ENCODE peak calls at places on chromosomes 3 and 15, in four cellular contexts. One of them, this sample, is unnamed.

GRCh38 chr3:176623751-176624150 is 573.5 kb downstream of the TBL1XR1 start:
- DNase-seq in HCT116: no peak
- DNase-seq in HL-60: no peak
- DNase-seq in cardiac fibroblast: no peak
- DNase-seq in this sample: no peak

GRCh38 chr3:65751123-65751700 is 287.5 kb downstream of the MAGI1 start:
- DNase-seq in HL-60: no peak
- DNase-seq in cardiac fibroblast: peak; percentile 55
- DNase-seq in HCT116: peak; percentile 3
- DNase-seq in this sample: peak; percentile 26

GRCh38 chr3:114518409-114518808 is 224.6 kb downstream of the TIGIT start:
- DNase-seq in HCT116: no peak
- DNase-seq in HL-60: no peak
- DNase-seq in cardiac fibroblast: no peak
- DNase-seq in this sample: no peak

GRCh38 chr15:101052031-101052620 is 133.0 kb downstream of the LRRK1 start:
- DNase-seq in HL-60: no peak
- DNase-seq in HCT116: no peak
- DNase-seq in cardiac fibroblast: no peak
- DNase-seq in this sample: no peak

GRCh38 chr15:82921242-82921641 is 31.3 kb downstream of the HOMER2 start:
- DNase-seq in HL-60: no peak
- DNase-seq in HCT116: no peak
- DNase-seq in cardiac fibroblast: no peak
- DNase-seq in this sample: no peak

GRCh38 chr3:131033480-131034080 is 6.9 kb downstream of the NEK11 start:
- DNase-seq in HCT116: peak; percentile 41
- DNase-seq in HL-60: peak; percentile 17
- DNase-seq in cardiac fibroblast: peak; percentile 72
- DNase-seq in this sample: no peak

GRCh38 chr3:197456271-197457091 is 99.3 kb downstream of the BDH1 start:
- DNase-seq in HL-60: peak; percentile 78
- DNase-seq in cardiac fibroblast: peak; percentile 92
- DNase-seq in HCT116: peak; percentile 54
- DNase-seq in this sample: peak; percentile 79

GRCh38 chr3:58386966-58387365 is 46.7 kb downstream of the PDHB start:
- DNase-seq in HL-60: no peak
- DNase-seq in cardiac fibroblast: peak; percentile 89
- DNase-seq in HCT116: no peak
- DNase-seq in this sample: no peak

GRCh38 chr3:142270407-142270806 is 45.0 kb upstream of the GK5 start:
- DNase-seq in cardiac fibroblast: no peak
- DNase-seq in HL-60: peak; percentile 70
- DNase-seq in HCT116: no peak
- DNase-seq in this sample: no peak

GRCh38 chr3:126958638-126959085 is 24.3 kb upstream of the PLXNA1 start:
- DNase-seq in cardiac fibroblast: no peak
- DNase-seq in HL-60: no peak
- DNase-seq in HCT116: no peak
- DNase-seq in this sample: no peak

GRCh38 chr3:52299815-52300611 is 12.4 kb downstream of the GLYCTK start:
- DNase-seq in cardiac fibroblast: peak; percentile 32
- DNase-seq in HCT116: no peak
- DNase-seq in HL-60: no peak
- DNase-seq in this sample: peak; percentile 83

GRCh38 chr15:50145451-50145872 is 26.4 kb upstream of the ATP8B4 start:
- DNase-seq in HL-60: peak; percentile 49
- DNase-seq in HCT116: peak; percentile 71
- DNase-seq in cardiac fibroblast: peak; percentile 91
- DNase-seq in this sample: no peak

GRCh38 chr3:168094580-168094876 is 1.2 kb downstream of the GOLIM4 start:
- DNase-seq in cardiac fibroblast: no peak
- DNase-seq in HCT116: no peak
- DNase-seq in HL-60: no peak
- DNase-seq in this sample: no peak

GRCh38 chr3:112973325-112974177 is 1.4 kb downstream of the CD200R1 start:
- DNase-seq in cardiac fibroblast: no peak
- DNase-seq in HCT116: no peak
- DNase-seq in HL-60: no peak
- DNase-seq in this sample: no peak

GRCh38 chr3:149967067-149967685 is 3.5 kb downstream of the PFN2 start:
- DNase-seq in HL-60: no peak
- DNase-seq in cardiac fibroblast: peak; percentile 76
- DNase-seq in HCT116: peak; percentile 35
- DNase-seq in this sample: no peak

DNA sequence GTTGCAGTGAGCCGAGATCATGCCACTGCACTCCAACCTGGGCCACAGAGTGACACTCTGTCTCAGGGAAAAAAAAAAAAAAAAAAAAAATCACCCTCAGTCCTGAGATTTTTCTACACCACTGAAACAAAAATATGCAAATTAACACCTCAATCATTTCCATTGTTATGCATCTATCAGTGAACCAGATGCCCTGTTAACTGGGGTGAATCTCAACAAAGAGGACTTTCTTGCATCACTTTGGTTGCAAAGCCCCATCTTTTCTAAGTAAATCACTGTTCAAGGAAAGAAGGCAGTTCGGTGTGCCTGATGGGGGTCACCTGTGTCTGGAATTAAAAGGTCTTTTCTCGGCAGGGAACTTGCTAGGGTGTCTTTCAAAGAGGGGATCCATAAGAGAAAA is 421.6 kb downstream of the EPHB1 start:
- DNase-seq in HCT116: no peak
- DNase-seq in HL-60: no peak
- DNase-seq in cardiac fibroblast: no peak
- DNase-seq in this sample: no peak
- H3K4me3 ChIP-seq in HCT116: no peak overlapping the region
- H3K4me3 ChIP-seq in HL-60: no peak overlapping the region
- H3K4me3 ChIP-seq in cardiac fibroblast: no peak overlapping the region
- H3K4me3 ChIP-seq in this sample: no peak overlapping the region

GRCh38 chr15:79310985-79311900 is at the start of gene TMED3:
- DNase-seq in HL-60: peak; percentile 83
- DNase-seq in HCT116: peak; percentile 73
- DNase-seq in cardiac fibroblast: peak; percentile 87
- DNase-seq in this sample: peak; percentile 81

GRCh38 chr15:79307251-79307650 is 3.7 kb upstream of the TMED3 start:
- DNase-seq in cardiac fibroblast: no peak
- DNase-seq in HL-60: no peak
- DNase-seq in HCT116: no peak
- DNase-seq in this sample: no peak

GRCh38 chr15:79311901-79312553 is 1.1 kb downstream of the TMED3 start:
- DNase-seq in HCT116: no peak
- DNase-seq in cardiac fibroblast: no peak
- DNase-seq in HL-60: no peak
- DNase-seq in this sample: no peak

GRCh38 chr15:79308874-79309273 is 2.0 kb upstream of the TMED3 start:
- DNase-seq in cardiac fibroblast: no peak
- DNase-seq in HCT116: no peak
- DNase-seq in HL-60: no peak
- DNase-seq in this sample: no peak

GRCh38 chr15:79310612-79310984 is 314 bp upstream of the TMED3 start:
- DNase-seq in cardiac fibroblast: peak; percentile 27
- DNase-seq in HL-60: no peak
- DNase-seq in HCT116: no peak
- DNase-seq in this sample: no peak
- H3K4me3 ChIP-seq in cardiac fibroblast: peak overlapping the region; percentile 59
- H3K4me3 ChIP-seq in HL-60: peak overlapping the region; percentile 89
- H3K4me3 ChIP-seq in HCT116: peak overlapping the region; percentile 92
- H3K4me3 ChIP-seq in this sample: peak overlapping the region; percentile 65

GRCh38 chr3:184583345-184584000 is 21.9 kb downstream of the EPHB3 start:
- DNase-seq in cardiac fibroblast: no peak
- DNase-seq in HL-60: no peak
- DNase-seq in HCT116: no peak
- DNase-seq in this sample: peak; percentile 69
- H3K4me3 ChIP-seq in cardiac fibroblast: peak overlapping the region; percentile 11
- H3K4me3 ChIP-seq in HL-60: no peak overlapping the region
- H3K4me3 ChIP-seq in HCT116: no peak overlapping the region
- H3K4me3 ChIP-seq in this sample: peak overlapping the region; percentile 26

GRCh38 chr3:30643763-30644462 is 37.5 kb downstream of the TGFBR2 start:
- DNase-seq in HL-60: no peak
- DNase-seq in cardiac fibroblast: no peak
- DNase-seq in HCT116: no peak
- DNase-seq in this sample: no peak
- H3K4me3 ChIP-seq in HL-60: no peak overlapping the region
- H3K4me3 ChIP-seq in cardiac fibroblast: no peak overlapping the region
- H3K4me3 ChIP-seq in HCT116: no peak overlapping the region
- H3K4me3 ChIP-seq in this sample: no peak overlapping the region

GRCh38 chr15:51205050-51205707 is 110.5 kb upstream of the TNFAIP8L3 start:
- DNase-seq in HCT116: no peak
- DNase-seq in cardiac fibroblast: no peak
- DNase-seq in HL-60: no peak
- DNase-seq in this sample: no peak
- H3K4me3 ChIP-seq in HCT116: no peak overlapping the region
- H3K4me3 ChIP-seq in cardiac fibroblast: no peak overlapping the region
- H3K4me3 ChIP-seq in HL-60: no peak overlapping the region
- H3K4me3 ChIP-seq in this sample: no peak overlapping the region

GRCh38 chr3:159928692-159929091 is 59.9 kb upstream of the IL12A start:
- DNase-seq in cardiac fibroblast: peak; percentile 97
- DNase-seq in HCT116: no peak
- DNase-seq in HL-60: no peak
- DNase-seq in this sample: no peak
- H3K4me3 ChIP-seq in cardiac fibroblast: no peak overlapping the region
- H3K4me3 ChIP-seq in HCT116: no peak overlapping the region
- H3K4me3 ChIP-seq in HL-60: no peak overlapping the region
- H3K4me3 ChIP-seq in this sample: no peak overlapping the region

DNA sequence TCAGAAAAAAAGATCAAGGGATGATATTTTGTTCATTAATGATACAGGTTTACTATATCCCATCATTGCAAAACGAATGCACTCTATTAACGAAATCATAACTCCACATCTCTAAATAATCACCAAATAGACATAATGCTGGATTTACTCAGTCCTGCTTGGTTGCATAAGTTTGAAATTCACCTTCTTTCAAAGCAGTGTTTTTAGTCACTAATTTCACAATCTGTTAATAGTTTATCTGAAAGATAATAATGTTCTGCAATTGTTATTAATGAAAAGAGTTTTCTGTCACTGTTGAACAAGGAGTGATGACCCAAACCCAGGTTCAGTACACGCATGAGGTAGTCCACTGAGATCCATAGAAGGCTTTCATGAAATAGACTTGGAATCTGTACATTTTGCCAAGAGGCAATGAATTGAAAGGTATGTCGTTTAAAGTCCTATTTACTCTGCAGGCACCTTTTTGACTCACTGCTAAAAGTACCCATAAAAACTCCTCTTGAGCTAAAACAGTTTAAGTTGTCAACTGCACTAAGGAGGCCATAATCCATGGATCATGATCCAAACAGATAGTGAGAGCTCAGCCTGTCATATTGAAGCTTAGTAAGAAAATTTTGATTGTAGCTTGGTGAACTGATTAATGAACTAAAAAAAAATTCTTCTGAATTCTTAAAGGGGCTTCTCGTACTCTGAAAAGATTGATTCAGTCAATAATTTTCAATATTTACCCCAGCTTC is 75.6 kb upstream of the MBNL1 start:
- DNase-seq in HCT116: no peak
- DNase-seq in HL-60: no peak
- DNase-seq in cardiac fibroblast: no peak
- DNase-seq in this sample: no peak
- H3K4me3 ChIP-seq in HCT116: no peak overlapping the region
- H3K4me3 ChIP-seq in HL-60: peak overlapping the region; percentile 29
- H3K4me3 ChIP-seq in cardiac fibroblast: no peak overlapping the region
- H3K4me3 ChIP-seq in this sample: no peak overlapping the region

DNA sequence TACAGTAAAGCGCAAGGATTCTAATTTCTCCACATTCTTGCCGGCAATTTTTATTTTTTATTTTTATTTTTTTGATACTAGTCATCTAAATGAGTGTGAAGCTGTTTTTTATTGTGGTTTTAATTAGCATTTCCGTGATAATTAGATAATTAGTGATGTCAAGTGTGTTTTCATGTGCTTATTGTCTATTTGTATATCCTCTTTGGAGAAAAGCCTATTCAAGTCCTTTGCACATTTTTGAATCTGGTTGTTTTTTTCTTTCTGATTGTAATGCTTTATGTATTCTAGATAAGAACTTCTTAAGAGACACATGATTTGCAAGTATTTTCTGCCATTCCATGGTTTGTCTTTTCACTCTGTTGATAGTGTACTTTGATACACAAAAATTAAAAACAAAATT is 16.1 kb downstream of the CTDSPL2 start:
- DNase-seq in HL-60: no peak
- DNase-seq in HCT116: no peak
- DNase-seq in cardiac fibroblast: no peak
- DNase-seq in this sample: no peak
- H3K4me3 ChIP-seq in HL-60: no peak overlapping the region
- H3K4me3 ChIP-seq in HCT116: no peak overlapping the region
- H3K4me3 ChIP-seq in cardiac fibroblast: no peak overlapping the region
- H3K4me3 ChIP-seq in this sample: no peak overlapping the region

DNA sequence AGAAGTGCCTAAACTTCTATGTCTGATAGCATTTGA is at the start of gene TP63:
- DNase-seq in cardiac fibroblast: no peak
- DNase-seq in HCT116: no peak
- DNase-seq in HL-60: no peak
- DNase-seq in this sample: no peak
- H3K4me3 ChIP-seq in cardiac fibroblast: no peak within 1 kb of the TSS
- H3K4me3 ChIP-seq in HCT116: no peak within 1 kb of the TSS
- H3K4me3 ChIP-seq in HL-60: no peak within 1 kb of the TSS
- H3K4me3 ChIP-seq in this sample: no peak within 1 kb of the TSS

This sample was measured in pancreas.